ENCODE peak calls at places on chromosomes 11 and 22, in nine cellular contexts. One of them, this sample, is unnamed.

GRCh38 chr11:33256031-33256807 is 962 bp upstream of the HIPK3 start:
- DNase-seq in astrocyte of the spinal cord: peak
- DNase-seq in right lobe of liver: no peak
- DNase-seq in tibial artery: no peak
- DNase-seq in GM23338: peak
- DNase-seq in brain microvascular endothelial cell: no peak
- DNase-seq in HCEC 1CT: peak
- DNase-seq in heart left ventricle: no peak
- DNase-seq in amniotic epithelial cell: no peak
- DNase-seq in this sample: no peak

GRCh38 chr11:115221461-115222069 is 282.6 kb downstream of the CADM1 start:
- DNase-seq in heart left ventricle: no peak
- DNase-seq in amniotic epithelial cell: no peak
- DNase-seq in right lobe of liver: no peak
- DNase-seq in tibial artery: no peak
- DNase-seq in HCEC 1CT: no peak
- DNase-seq in brain microvascular endothelial cell: no peak
- DNase-seq in astrocyte of the spinal cord: no peak
- DNase-seq in GM23338: no peak
- DNase-seq in this sample: no peak

GRCh38 chr11:45815747-45816146 is 10.8 kb downstream of the SLC35C1 start:
- DNase-seq in astrocyte of the spinal cord: peak
- DNase-seq in HCEC 1CT: peak
- DNase-seq in right lobe of liver: no peak
- DNase-seq in brain microvascular endothelial cell: peak
- DNase-seq in GM23338: peak
- DNase-seq in amniotic epithelial cell: peak
- DNase-seq in tibial artery: no peak
- DNase-seq in heart left ventricle: no peak
- DNase-seq in this sample: no peak

GRCh38 chr22:31346733-31347250 is 646 bp upstream of the PATZ1 start:
- DNase-seq in brain microvascular endothelial cell: no peak
- DNase-seq in GM23338: peak
- DNase-seq in tibial artery: peak
- DNase-seq in heart left ventricle: peak
- DNase-seq in amniotic epithelial cell: no peak
- DNase-seq in astrocyte of the spinal cord: peak
- DNase-seq in right lobe of liver: peak
- DNase-seq in HCEC 1CT: peak
- DNase-seq in this sample: peak

GRCh38 chr11:124646148-124646547 is 23.5 kb downstream of the TBRG1 start:
- DNase-seq in right lobe of liver: no peak
- DNase-seq in tibial artery: no peak
- DNase-seq in heart left ventricle: no peak
- DNase-seq in amniotic epithelial cell: no peak
- DNase-seq in GM23338: no peak
- DNase-seq in astrocyte of the spinal cord: no peak
- DNase-seq in brain microvascular endothelial cell: no peak
- DNase-seq in HCEC 1CT: no peak
- DNase-seq in this sample: no peak

GRCh38 chr11:58726594-58727414 is 4.9 kb downstream of the GLYAT start:
- DNase-seq in HCEC 1CT: no peak
- DNase-seq in heart left ventricle: no peak
- DNase-seq in astrocyte of the spinal cord: no peak
- DNase-seq in brain microvascular endothelial cell: no peak
- DNase-seq in tibial artery: no peak
- DNase-seq in amniotic epithelial cell: no peak
- DNase-seq in GM23338: no peak
- DNase-seq in right lobe of liver: no peak
- DNase-seq in this sample: no peak

GRCh38 chr11:128645968-128646367 is 47.9 kb upstream of the FLI1 start:
- DNase-seq in HCEC 1CT: no peak
- DNase-seq in amniotic epithelial cell: no peak
- DNase-seq in tibial artery: no peak
- DNase-seq in astrocyte of the spinal cord: no peak
- DNase-seq in right lobe of liver: no peak
- DNase-seq in brain microvascular endothelial cell: no peak
- DNase-seq in heart left ventricle: no peak
- DNase-seq in GM23338: no peak
- DNase-seq in this sample: no peak

GRCh38 chr11:125494987-125495725 is 909 bp downstream of the FEZ1 start:
- DNase-seq in GM23338: peak
- DNase-seq in tibial artery: peak
- DNase-seq in brain microvascular endothelial cell: no peak
- DNase-seq in heart left ventricle: peak
- DNase-seq in HCEC 1CT: no peak
- DNase-seq in right lobe of liver: no peak
- DNase-seq in astrocyte of the spinal cord: peak
- DNase-seq in amniotic epithelial cell: peak
- DNase-seq in this sample: no peak

GRCh38 chr22:30251661-30252226 is 5.2 kb upstream of the LIF start:
- DNase-seq in amniotic epithelial cell: no peak
- DNase-seq in GM23338: no peak
- DNase-seq in right lobe of liver: no peak
- DNase-seq in brain microvascular endothelial cell: peak
- DNase-seq in heart left ventricle: no peak
- DNase-seq in astrocyte of the spinal cord: peak
- DNase-seq in HCEC 1CT: peak
- DNase-seq in tibial artery: no peak
- DNase-seq in this sample: no peak

GRCh38 chr22:40345801-40346177 is 511 bp upstream of the ADSL start:
- DNase-seq in tibial artery: no peak
- DNase-seq in HCEC 1CT: peak
- DNase-seq in GM23338: no peak
- DNase-seq in amniotic epithelial cell: no peak
- DNase-seq in right lobe of liver: peak
- DNase-seq in heart left ventricle: peak
- DNase-seq in astrocyte of the spinal cord: no peak
- DNase-seq in brain microvascular endothelial cell: no peak
- DNase-seq in this sample: no peak

GRCh38 chr11:117410861-117411725 is 83.4 kb downstream of the CEP164 start:
- DNase-seq in heart left ventricle: no peak
- DNase-seq in HCEC 1CT: no peak
- DNase-seq in GM23338: no peak
- DNase-seq in amniotic epithelial cell: no peak
- DNase-seq in right lobe of liver: no peak
- DNase-seq in brain microvascular endothelial cell: no peak
- DNase-seq in tibial artery: no peak
- DNase-seq in astrocyte of the spinal cord: no peak
- DNase-seq in this sample: no peak

GRCh38 chr11:2347449-2347848 is 29.7 kb upstream of the CD81 start:
- DNase-seq in heart left ventricle: no peak
- DNase-seq in HCEC 1CT: no peak
- DNase-seq in brain microvascular endothelial cell: no peak
- DNase-seq in astrocyte of the spinal cord: no peak
- DNase-seq in tibial artery: no peak
- DNase-seq in amniotic epithelial cell: no peak
- DNase-seq in right lobe of liver: peak
- DNase-seq in GM23338: no peak
- DNase-seq in this sample: no peak

GRCh38 chr11:46389450-46390330 is 1.9 kb downstream of the CHRM4 start:
- DNase-seq in GM23338: peak
- DNase-seq in HCEC 1CT: peak
- DNase-seq in tibial artery: peak
- DNase-seq in heart left ventricle: peak
- DNase-seq in astrocyte of the spinal cord: peak
- DNase-seq in right lobe of liver: peak
- DNase-seq in brain microvascular endothelial cell: peak
- DNase-seq in amniotic epithelial cell: peak
- DNase-seq in this sample: peak

GRCh38 chr11:78469905-78470304 is 52.3 kb upstream of the GAB2 start:
- DNase-seq in brain microvascular endothelial cell: no peak
- DNase-seq in tibial artery: no peak
- DNase-seq in heart left ventricle: no peak
- DNase-seq in HCEC 1CT: no peak
- DNase-seq in right lobe of liver: no peak
- DNase-seq in GM23338: no peak
- DNase-seq in astrocyte of the spinal cord: no peak
- DNase-seq in amniotic epithelial cell: no peak
- DNase-seq in this sample: no peak